ENCODE peak calls at places on chromosomes 13 and 19, in seven cellular contexts. T is GM23248, G is neural progenitor cell, D is hepatocyte, C is HCT116, J is MM.1S, F is PC-3. I is an unnamed sample.

GRCh38 chr19:2329162-2329505 is 650 bp downstream of the SPPL2B start:
- DNase-seq in C (no peak), F (no peak), G (no peak), T (peak), D (no peak), J (no peak), I (no peak)

GRCh38 chr13:114212096-114212495 is 22.6 kb upstream of the CDC16 start:
- DNase-seq in D (no peak), G (no peak), T (peak), F (peak), C (no peak), J (no peak), I (no peak)

GRCh38 chr19:50358483-50359431 is 6.7 kb downstream of the NAPSA start:
- DNase-seq in D (no peak), T (peak), F (peak), G (no peak), C (no peak), J (no peak), I (no peak)

GRCh38 chr19:35154535-35155406 is at the start of gene FXYD5:
- DNase-seq in T (peak), J (peak), C (no peak), D (peak), F (peak), G (peak), I (peak)

GRCh38 chr13:112618501-112618900 is 30.5 kb upstream of the TUBGCP3 start:
- DNase-seq in G (no peak), F (no peak), D (no peak), C (no peak), J (no peak), T (no peak), I (no peak)

GRCh38 chr19:35742121-35742724 is at the start of gene IGFLR1:
- DNase-seq in T (no peak), C (no peak), J (peak), G (no peak), D (no peak), F (no peak), I (no peak)

GRCh38 chr19:1742989-1743696 is 10.2 kb upstream of the ONECUT3 start:
- DNase-seq in T (no peak), F (no peak), G (no peak), J (no peak), D (no peak), C (no peak), I (no peak)

GRCh38 chr13:66689037-66689619 is 541.0 kb downstream of the PCDH9 start:
- DNase-seq in J (no peak), F (no peak), T (no peak), C (no peak), D (no peak), G (peak), I (peak)

GRCh38 chr13:103238441-103238840 is 172.2 kb upstream of the SLC10A2 start:
- DNase-seq in J (no peak), D (no peak), G (no peak), F (no peak), C (no peak), T (no peak), I (no peak)

GRCh38 chr19:29449371-29449770 is 76.4 kb upstream of the VSTM2B start:
- DNase-seq in F (no peak), T (no peak), J (no peak), D (no peak), C (no peak), G (no peak), I (no peak)

GRCh38 chr19:784541-784940 is 12.7 kb upstream of the PTBP1 start:
- DNase-seq in T (no peak), D (peak), C (no peak), G (no peak), J (no peak), F (no peak), I (peak)

GRCh38 chr13:91950803-91951202 is 552.4 kb downstream of the GPC5 start:
- DNase-seq in G (no peak), C (no peak), T (no peak), J (no peak), F (no peak), D (no peak), I (no peak)

GRCh38 chr19:869245-870177 is 10.0 kb downstream of the CFD start:
- DNase-seq in J (no peak), T (peak), C (peak), G (no peak), D (peak), F (peak), I (no peak)

GRCh38 chr19:4474504-4475136 is 2.5 kb downstream of the HDGFL2 start:
- DNase-seq in C (no peak), D (peak), F (peak), G (peak), J (no peak), T (peak), I (peak)

GRCh38 chr19:8517551-8518442 is 3.8 kb upstream of the ZNF414 start:
- DNase-seq in G (no peak), D (no peak), T (peak), J (no peak), C (no peak), F (no peak), I (no peak)

GRCh38 chr19:925912-926594 is at the start of gene ARID3A:
- DNase-seq in F (no peak), T (peak), J (no peak), C (no peak), D (peak), G (peak), I (no peak)

GRCh38 chr13:78192721-78193120 is 274.1 kb upstream of the EDNRB start:
- DNase-seq in F (peak), G (no peak), T (peak), D (no peak), C (no peak), J (no peak), I (no peak)

GRCh38 chr13:26202365-26202972 is 19.6 kb downstream of the RNF6 start:
- DNase-seq in D (no peak), G (no peak), C (no peak), T (peak), J (no peak), F (no peak), I (no peak)

GRCh38 chr13:97266328-97266727 is 44.2 kb downstream of the MBNL2 start:
- DNase-seq in C (no peak), G (peak), T (no peak), J (no peak), F (no peak), D (no peak), I (peak)

GRCh38 chr19:2035590-2035991 is 15.5 kb downstream of the MKNK2 start:
- DNase-seq in F (no peak), G (peak), D (no peak), C (no peak), T (no peak), J (no peak), I (peak)

GRCh38 chr13:51584731-51585191 is 499 bp downstream of the WDFY2 start:
- DNase-seq in D (peak), C (peak), F (peak), T (peak), J (peak), G (peak), I (peak)

GRCh38 chr19:3471954-3472655 is 8.2 kb downstream of the SMIM24 start:
- DNase-seq in T (no peak), D (no peak), F (peak), C (no peak), G (peak), J (no peak), I (no peak)

GRCh38 chr19:19464339-19465098 is 50.8 kb downstream of the TSSK6 start:
- DNase-seq in D (peak), T (peak), C (no peak), J (no peak), F (no peak), G (peak), I (peak)

GRCh38 chr19:39083983-39084731 is at the start of gene ACP7:
- DNase-seq in J (no peak), D (peak), C (no peak), F (peak), T (peak), G (peak), I (peak)

GRCh38 chr13:78137404-78138142 is 218.9 kb upstream of the EDNRB start:
- DNase-seq in D (peak), C (peak), J (peak), T (peak), G (peak), F (peak), I (peak)

GRCh38 chr13:33782631-33783030 is 35.3 kb upstream of the RFC3 start:
- DNase-seq in G (no peak), C (no peak), T (no peak), J (no peak), F (no peak), D (no peak), I (no peak)

GRCh38 chr19:2711175-2711936 is 8.9 kb upstream of the GNG7 start:
- DNase-seq in D (no peak), G (no peak), J (no peak), F (peak), T (peak), C (no peak), I (no peak)

GRCh38 chr13:51534075-51534817 is 50.0 kb upstream of the WDFY2 start:
- DNase-seq in J (no peak), D (no peak), F (no peak), T (peak), G (no peak), C (no peak), I (no peak)

GRCh38 chr19:43901395-43902390 is 33.4 kb downstream of the ZNF45 start:
- DNase-seq in D (peak), C (no peak), J (peak), G (peak), F (no peak), T (peak), I (peak)

GRCh38 chr19:35740108-35740422 is 2.2 kb downstream of the IGFLR1 start:
- DNase-seq in F (no peak), G (peak), J (no peak), D (no peak), T (no peak), C (no peak), I (no peak)

GRCh38 chr19:6005321-6006069 is 27.6 kb upstream of the RANBP3 start:
- DNase-seq in C (no peak), T (no peak), J (no peak), F (no peak), D (no peak), G (no peak), I (no peak)

GRCh38 chr13:79987761-79988160 is 353.2 kb downstream of the SPRY2 start:
- DNase-seq in J (no peak), T (peak), F (peak), C (no peak), D (no peak), G (no peak), I (no peak)

GRCh38 chr13:70253411-70253810 is 145.2 kb upstream of the KLHL1 start:
- DNase-seq in G (no peak), T (no peak), J (no peak), F (peak), C (no peak), D (no peak), I (no peak)

GRCh38 chr13:36030670-36031331 is 100.4 kb downstream of the DCLK1 start:
- DNase-seq in J (no peak), F (peak), C (no peak), G (peak), T (peak), D (peak), I (peak)

GRCh38 chr13:89136678-89137077 is 1465.5 kb downstream of the SLITRK5 start:
- DNase-seq in J (no peak), G (no peak), C (no peak), D (no peak), F (no peak), T (no peak), I (no peak)

GRCh38 chr13:98445340-98446233 is 131.3 kb downstream of the STK24 start:
- DNase-seq in G (peak), C (peak), F (peak), J (peak), D (peak), T (peak), I (peak)

GRCh38 chr19:28351761-28352160 is 861.2 kb downstream of the UQCRFS1 start:
- DNase-seq in F (no peak), C (no peak), J (no peak), D (no peak), G (no peak), T (peak), I (no peak)

GRCh38 chr19:40601061-40601973 is at the start of gene LTBP4:
- DNase-seq in F (no peak), T (peak), G (peak), C (no peak), D (peak), J (peak), I (peak)

GRCh38 chr13:110114351-110114750 is 192.6 kb downstream of the COL4A1 start:
- DNase-seq in J (no peak), D (no peak), C (no peak), F (peak), G (no peak), T (peak), I (no peak)

GRCh38 chr13:39810091-39810877 is 154.8 kb downstream of the COG6 start:
- DNase-seq in J (no peak), G (no peak), F (peak), T (no peak), D (no peak), C (no peak), I (no peak)

GRCh38 chr13:82879921-82880320 is 1002.4 kb downstream of the SLITRK1 start:
- DNase-seq in J (no peak), C (no peak), D (no peak), F (no peak), G (peak), T (no peak), I (no peak)

DNA sequence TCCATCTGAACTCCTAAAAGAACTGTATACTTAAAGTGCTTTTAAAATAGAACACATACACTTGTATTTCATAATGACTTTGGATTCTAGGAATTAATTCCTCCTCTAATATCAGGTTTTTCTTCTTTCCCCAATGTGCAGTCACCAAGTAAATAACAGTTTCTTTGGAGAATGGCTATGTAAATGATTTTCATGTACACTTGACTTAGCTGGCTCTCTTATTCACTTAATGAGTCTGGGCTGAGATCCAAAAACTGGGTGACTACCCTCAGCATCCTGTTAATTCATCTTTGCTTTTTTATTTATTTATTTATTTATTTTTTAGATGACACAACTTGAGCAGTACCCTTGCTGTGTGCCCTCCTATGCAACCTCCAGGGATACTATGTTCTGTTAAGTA is 1003.7 kb downstream of the SLITRK1 start:
- DNase-seq in D (no peak), J (no peak), G (no peak), F (peak), T (peak), C (no peak), I (no peak)
- TF ChIP-seq EZH2phosphoT487 in D (no peak), J (no peak), G (no peak), F (no peak), T (no peak), C (no peak), I (no peak)

GRCh38 chr19:46014534-46014933 is 8.3 kb downstream of the PGLYRP1 start:
- DNase-seq in F (no peak), G (no peak), J (no peak), D (no peak), T (no peak), C (no peak), I (no peak)

GRCh38 chr19:46016426-46017094 is 6.3 kb downstream of the PGLYRP1 start:
- DNase-seq in C (peak), D (peak), G (peak), F (peak), T (peak), J (peak), I (peak)

GRCh38 chr19:46017095-46017429 is 5.8 kb downstream of the PGLYRP1 start:
- DNase-seq in D (no peak), G (no peak), J (no peak), F (no peak), T (no peak), C (no peak), I (no peak)

GRCh38 chr19:46015080-46015960 is 7.5 kb downstream of the PGLYRP1 start:
- DNase-seq in J (no peak), C (no peak), D (peak), T (peak), G (peak), F (no peak), I (peak)

GRCh38 chr19:46015961-46016425 is 6.9 kb downstream of the PGLYRP1 start:
- DNase-seq in C (no peak), T (peak), F (no peak), J (peak), D (no peak), G (peak), I (peak)
- TF ChIP-seq EZH2 in C (no peak), T (peak), F (no peak), J (no peak), D (no peak), G (no peak), I (no peak)

GRCh38 chr13:23681253-23681652 is 111.0 kb downstream of the TNFRSF19 start:
- DNase-seq in J (no peak), C (no peak), F (no peak), G (no peak), T (peak), D (peak), I (no peak)

GRCh38 chr13:23680836-23681235 is 110.6 kb downstream of the TNFRSF19 start:
- DNase-seq in F (no peak), G (no peak), T (no peak), J (no peak), C (no peak), D (no peak), I (no peak)

GRCh38 chr13:23674795-23675640 is 104.8 kb downstream of the TNFRSF19 start:
- DNase-seq in C (no peak), F (peak), D (peak), G (no peak), T (peak), J (no peak), I (no peak)

GRCh38 chr13:23679214-23679613 is 109.0 kb downstream of the TNFRSF19 start:
- DNase-seq in G (no peak), D (no peak), T (peak), C (no peak), F (peak), J (no peak), I (no peak)

GRCh38 chr13:23678768-23679167 is 108.6 kb downstream of the TNFRSF19 start:
- DNase-seq in C (no peak), T (no peak), G (no peak), D (no peak), J (peak), F (no peak), I (no peak)
- H3K4me2 ChIP-seq in C (no peak), T (no peak), G (no peak), D (no peak), J (no peak), F (peak), I (no peak)

DNA sequence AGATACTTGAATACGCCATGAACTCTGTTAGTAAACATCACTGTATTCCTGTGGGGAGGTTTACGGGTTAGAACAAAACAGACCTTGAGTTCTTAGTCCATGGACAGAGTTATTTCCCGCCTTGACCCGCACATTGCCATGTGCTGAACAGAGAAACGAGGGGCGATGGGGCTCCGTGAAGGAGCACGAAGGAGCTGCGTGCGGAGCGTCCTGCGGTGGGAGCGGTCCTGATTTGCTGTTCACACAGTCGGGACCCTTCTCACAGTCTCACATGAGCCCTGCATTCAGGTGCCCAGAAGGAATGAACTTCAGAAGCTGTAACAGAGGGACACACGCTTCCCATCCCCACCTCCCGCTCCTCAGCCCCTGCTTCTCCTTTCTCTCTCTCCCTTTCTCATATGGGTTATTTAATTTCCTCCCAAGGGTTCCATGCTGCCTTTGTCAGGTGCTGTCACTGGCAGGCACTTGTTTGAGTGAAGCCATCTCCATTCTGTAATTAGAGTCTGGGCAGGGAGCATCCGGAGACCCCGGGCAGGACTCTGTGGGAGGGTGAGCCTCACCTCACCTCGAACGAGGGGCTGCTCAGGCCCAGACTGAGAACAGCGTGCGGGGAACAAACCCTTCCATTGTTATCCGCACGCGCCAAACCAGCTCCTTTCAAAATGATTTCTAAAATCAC is 76.9 kb downstream of the TEX29 start:
- DNase-seq in D (no peak), F (no peak), J (no peak), T (no peak), G (no peak), C (no peak), I (no peak)
- TF ChIP-seq EZH2phosphoT487 in D (no peak), F (no peak), J (no peak), T (no peak), G (no peak), C (no peak), I (no peak)

GRCh38 chr13:87676254-87677042 is 5.3 kb downstream of the SLITRK5 start:
- DNase-seq in D (no peak), J (no peak), G (peak), C (no peak), T (no peak), F (no peak), I (peak)

GRCh38 chr13:87680298-87680697 is 9.1 kb downstream of the SLITRK5 start:
- DNase-seq in G (no peak), D (peak), J (peak), F (peak), T (no peak), C (no peak), I (no peak)

GRCh38 chr13:87677334-87678234 is 6.4 kb downstream of the SLITRK5 start:
- DNase-seq in C (no peak), G (peak), F (peak), T (peak), J (peak), D (peak), I (peak)

GRCh38 chr13:87677043-87677333 is 5.8 kb downstream of the SLITRK5 start:
- DNase-seq in C (no peak), G (no peak), F (no peak), J (no peak), D (peak), T (no peak), I (peak)

DNA sequence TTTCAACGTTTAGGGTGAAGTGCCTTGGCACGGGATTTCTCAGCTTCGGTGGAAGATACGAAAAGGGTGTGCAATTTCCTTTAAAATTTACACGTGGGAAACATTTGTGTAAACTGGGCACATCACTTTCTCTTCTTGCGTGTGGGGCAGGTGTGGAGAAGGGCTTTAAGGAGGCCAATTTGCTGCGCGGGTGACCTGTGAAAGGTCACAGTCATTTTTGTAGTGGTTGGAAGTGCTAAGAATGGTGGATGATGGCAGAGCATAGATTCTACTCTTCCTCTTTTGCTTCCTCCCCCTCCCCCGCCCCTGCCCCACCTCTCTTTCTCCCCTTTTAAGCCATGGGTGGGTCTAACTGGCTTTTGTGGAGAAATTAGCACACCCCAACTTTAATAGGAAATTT is 7.2 kb downstream of the SLITRK5 start:
- DNase-seq in D (no peak), C (no peak), G (no peak), T (no peak), J (peak), F (no peak), I (no peak)
- TF ChIP-seq EZH2 in D (peak), C (no peak), G (no peak), T (no peak), J (no peak), F (no peak), I (no peak)